ENCODE peak calls at places on chromosome 3, in four cellular contexts. H is sigmoid colon, F is IMR-90, I is spleen. O is an unnamed sample.

GRCh38 chr3:97981886-97982285 is 9.7 kb upstream of the RIOX2 start:
- DNase-seq in H (no peak), F (peak; percentile 21), I (no peak), O (no peak)

GRCh38 chr3:123743121-123743520 is 141.0 kb downstream of the MYLK start:
- DNase-seq in H (no peak), F (no peak), I (no peak), O (no peak)

GRCh38 chr3:8840556-8840955 is 71.1 kb upstream of the OXTR start:
- DNase-seq in H (no peak), F (peak; percentile 89), I (no peak), O (no peak)

GRCh38 chr3:143851331-143852017 is 3.2 kb upstream of the SLC9A9 start:
- DNase-seq in H (no peak), F (no peak), I (no peak), O (no peak)

GRCh38 chr3:71641669-71642068 is 58.1 kb upstream of the FOXP1 start:
- DNase-seq in H (no peak), F (peak; percentile 7), I (no peak), O (no peak)

GRCh38 chr3:138383715-138384114 is 35.3 kb downstream of the MRAS start:
- DNase-seq in H (peak; percentile 2), F (no peak), I (no peak), O (no peak)

GRCh38 chr3:157327837-157328236 is 108.8 kb upstream of the PTX3 start:
- DNase-seq in H (no peak), F (no peak), I (no peak), O (no peak)

GRCh38 chr3:129557737-129558037 is 14.7 kb downstream of the H1-8 start:
- DNase-seq in H (no peak), F (no peak), I (no peak), O (no peak)

GRCh38 chr3:105731686-105732085 is 137.1 kb downstream of the CBLB start:
- DNase-seq in H (no peak), F (peak; percentile 19), I (no peak), O (no peak)

GRCh38 chr3:156274791-156275190 is 154.4 kb downstream of the KCNAB1 start:
- DNase-seq in H (no peak), F (no peak), I (no peak), O (no peak)

GRCh38 chr3:21436846-21437245 is 314.2 kb downstream of the ZNF385D start:
- DNase-seq in H (no peak), F (no peak), I (no peak), O (no peak)

GRCh38 chr3:125126323-125126722 is 70.5 kb upstream of the HEG1 start:
- DNase-seq in H (peak; percentile 13), F (no peak), I (no peak), O (no peak)

GRCh38 chr3:127038476-127038875 is 55.6 kb downstream of the PLXNA1 start:
- DNase-seq in H (peak; percentile 53), F (no peak), I (no peak), O (no peak)

GRCh38 chr3:127037021-127037400 is 54.1 kb downstream of the PLXNA1 start:
- DNase-seq in H (peak; percentile 29), F (no peak), I (peak; percentile 47), O (no peak)

GRCh38 chr3:127038923-127039581 is 56.1 kb downstream of the PLXNA1 start:
- DNase-seq in H (peak; percentile 43), F (no peak), I (peak; percentile 63), O (no peak)

GRCh38 chr3:127037423-127037841 is 54.5 kb downstream of the PLXNA1 start:
- DNase-seq in H (peak; percentile 46), F (no peak), I (peak; percentile 63), O (peak; percentile 80)

DNA sequence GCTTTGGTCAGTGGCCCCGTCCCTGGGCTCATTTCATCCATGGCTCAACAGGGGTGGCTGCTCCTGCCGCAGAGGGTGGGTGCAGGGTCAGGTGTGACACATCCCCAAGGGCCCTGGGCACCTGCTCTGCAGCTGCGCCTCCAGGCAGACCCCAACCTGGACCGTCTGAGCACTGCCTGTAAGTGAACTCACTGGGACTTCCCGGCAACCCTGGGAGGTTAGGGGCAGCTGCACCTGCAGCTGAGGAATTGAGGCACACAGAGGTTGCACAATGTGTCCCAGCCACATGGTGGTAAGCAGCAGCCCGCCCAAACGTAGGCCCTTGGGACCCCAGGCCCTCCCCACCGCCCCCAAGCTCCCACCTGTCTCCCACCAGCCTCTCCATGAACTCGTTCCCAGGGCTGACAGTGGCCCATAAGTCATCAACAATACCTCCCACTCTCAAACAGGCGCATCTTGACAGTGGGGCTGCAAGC is 55.1 kb downstream of the PLXNA1 start:
- DNase-seq in H (peak; percentile 52), F (no peak), I (peak; percentile 51), O (no peak)
- TF ChIP-seq POLR2A in H (no peak), F (no peak), I (no peak), O (no peak)

GRCh38 chr3:126287171-126287535 is 70.1 kb downstream of the KLF15 start:
- DNase-seq in H (no peak), F (no peak), I (no peak), O (no peak)

GRCh38 chr3:126287536-126288181 is 69.5 kb downstream of the KLF15 start:
- DNase-seq in H (peak; percentile 92), F (peak; percentile 28), I (peak; percentile 77), O (no peak)

GRCh38 chr3:126284258-126284904 is 72.8 kb downstream of the KLF15 start:
- DNase-seq in H (no peak), F (peak; percentile 63), I (no peak), O (no peak)

GRCh38 chr3:126288314-126288713 is 68.9 kb downstream of the KLF15 start:
- DNase-seq in H (peak; percentile 77), F (no peak), I (no peak), O (no peak)

DNA sequence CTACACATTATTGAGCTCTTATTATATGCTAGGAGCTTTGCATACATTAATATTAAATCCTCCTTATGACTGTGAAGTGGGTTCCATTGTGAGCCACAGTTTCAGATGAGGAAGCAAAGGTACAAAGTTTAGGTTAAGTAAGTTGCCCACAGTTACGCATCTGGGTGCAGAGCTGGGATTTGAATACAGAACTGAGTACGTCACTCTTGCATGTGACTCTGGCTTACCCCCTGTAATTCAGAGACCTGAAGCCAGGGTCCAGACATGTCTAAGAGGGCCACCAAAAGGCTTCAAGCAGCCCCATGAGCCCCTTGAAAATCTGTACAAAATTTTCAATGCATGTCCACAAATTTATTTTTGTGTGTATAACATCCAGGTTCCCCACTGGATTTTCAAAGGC is 71.8 kb downstream of the KLF15 start:
- DNase-seq in H (no peak), F (no peak), I (no peak), O (no peak)
- H3K27ac ChIP-seq in H (no peak overlapping the region), F (no peak overlapping the region), I (no peak overlapping the region), O (no peak overlapping the region)

GRCh38 chr3:140429791-140430190 is 248.1 kb upstream of the TRIM42 start:
- DNase-seq in H (no peak), F (no peak), I (no peak), O (no peak)
- TF ChIP-seq POLR2A in H (no peak), F (no peak), I (no peak), O (no peak)

GRCh38 chr3:182807056-182807455 is 13.8 kb downstream of the ATP11B start:
- DNase-seq in H (no peak), F (no peak), I (no peak), O (no peak)
- H3K27ac ChIP-seq in H (no peak overlapping the region), F (no peak overlapping the region), I (no peak overlapping the region), O (no peak overlapping the region)

GRCh38 chr3:24493951-24494615 is 567 bp downstream of the THRB start:
- DNase-seq in H (peak; percentile 91), F (no peak), I (peak; percentile 88), O (peak; percentile 70)
- TF ChIP-seq POLR2A in H (no peak), F (no peak), I (no peak), O (no peak)

DNA sequence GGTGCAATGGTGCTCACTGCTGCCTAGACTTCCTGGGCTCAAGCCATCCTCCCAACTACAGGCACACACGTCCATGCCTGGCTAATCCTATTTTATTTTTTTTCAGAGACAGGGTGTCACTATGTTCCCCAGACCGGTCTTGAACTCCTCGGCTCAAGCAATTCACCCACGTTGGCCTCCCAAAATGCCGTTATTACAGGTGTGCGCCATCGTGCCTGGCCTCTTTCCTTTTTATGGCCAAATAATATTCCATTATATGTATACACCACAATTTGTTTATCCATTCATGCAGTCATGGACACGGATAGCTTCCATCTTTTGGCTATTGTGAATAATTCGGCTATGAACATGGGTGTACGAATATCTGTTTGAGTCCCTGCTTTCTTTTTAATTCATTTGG is 962 bp upstream of the NEK4 start:
- DNase-seq in H (peak; percentile 27), F (no peak), I (no peak), O (no peak)
- H3K27ac ChIP-seq in H (peak overlapping the region; percentile 78), F (no peak overlapping the region), I (peak overlapping the region; percentile 22), O (peak overlapping the region; percentile 79)